ENCODE peak calls at places on chromosomes 4 and X, in four cellular contexts. S is ovary, Z is brain microvascular endothelial cell, G is heart left ventricle. B is an unnamed sample.
A peak's percentile ranks its signal among the peaks of the same experiment; 100 is the strongest.

GRCh38 chrX:1598021-1598875 is 6.8 kb downstream of the AKAP17A start:
- DNase-seq in G (no peak), S (no peak), Z (no peak), B (no peak)

GRCh38 chr4:94345267-94345666 is 2.6 kb upstream of the HPGDS start:
- DNase-seq in G (no peak), Z (no peak), S (no peak), B (no peak)

GRCh38 chrX:148443216-148443615 is 57.2 kb upstream of the AFF2 start:
- DNase-seq in S (no peak), Z (no peak), G (no peak), B (no peak)

GRCh38 chr4:110632506-110633357 is 9.9 kb upstream of the PITX2 start:
- DNase-seq in S (no peak), G (no peak), Z (no peak), B (no peak)

GRCh38 chr4:89204624-89205023 is 93.3 kb downstream of the TIGD2 start:
- DNase-seq in G (no peak), Z (peak; percentile 44), S (no peak), B (no peak)

GRCh38 chr4:173371292-173372192 is 788 bp downstream of the SAP30 start:
- DNase-seq in S (peak; percentile 68), G (peak; percentile 77), Z (peak; percentile 55), B (peak; percentile 79)

GRCh38 chr4:130395871-130396270 is 1299.9 kb downstream of the C4orf33 start:
- DNase-seq in G (no peak), S (no peak), Z (peak; percentile 47), B (no peak)

GRCh38 chr4:47031713-47032404 is 492 bp downstream of the GABRB1 start:
- DNase-seq in Z (no peak), S (no peak), G (no peak), B (no peak)

GRCh38 chr4:87669373-87669772 is 19.3 kb downstream of the DMP1 start:
- DNase-seq in G (no peak), S (no peak), Z (no peak), B (no peak)

GRCh38 chrX:96436105-96436504 is 248.5 kb upstream of the DIAPH2 start:
- DNase-seq in G (no peak), Z (peak; percentile 62), S (no peak), B (no peak)

GRCh38 chr4:56426273-56426672 is 9.1 kb downstream of the PPAT start:
- DNase-seq in G (no peak), Z (no peak), S (no peak), B (no peak)

GRCh38 chr4:107689912-107690587 is 30.0 kb downstream of the PAPSS1 start:
- DNase-seq in Z (peak; percentile 76), G (no peak), S (no peak), B (no peak)

GRCh38 chr4:159979351-159979750 is 876.5 kb downstream of the RAPGEF2 start:
- DNase-seq in Z (no peak), G (no peak), S (no peak), B (no peak)

GRCh38 chr4:162909952-162910351 is 256.7 kb downstream of the NAF1 start:
- DNase-seq in S (no peak), G (no peak), Z (no peak), B (no peak)

GRCh38 chrX:110175146-110175545 is 142.7 kb downstream of the AMMECR1 start:
- DNase-seq in G (no peak), Z (no peak), S (no peak), B (no peak)

GRCh38 chrX:154541896-154542722 is 4.5 kb downstream of the G6PD start:
- DNase-seq in G (peak; percentile 84), Z (peak; percentile 91), S (peak; percentile 95), B (peak; percentile 73)

GRCh38 chrX:73943572-73943899 is 360.4 kb upstream of the ZCCHC13 start:
- DNase-seq in G (no peak), S (no peak), Z (no peak), B (no peak)

GRCh38 chr4:2321279-2322196 is 59.6 kb upstream of the MXD4 start:
- DNase-seq in Z (no peak), G (no peak), S (no peak), B (no peak)

GRCh38 chr4:140833280-140833679 is 77.1 kb upstream of the TBC1D9 start:
- DNase-seq in Z (no peak), S (no peak), G (no peak), B (no peak)

GRCh38 chr4:172344266-172344772 is 531.1 kb downstream of the GALNTL6 start:
- DNase-seq in G (no peak), S (no peak), Z (no peak), B (no peak)
- H3K4me3 ChIP-seq in G (no peak overlapping the region), S (no peak overlapping the region), Z (no peak overlapping the region), B (no peak overlapping the region)

GRCh38 chr4:122953924-122954323 is 31.5 kb upstream of the NUDT6 start:
- DNase-seq in Z (no peak), S (no peak), G (no peak), B (no peak)

GRCh38 chr4:122948671-122949070 is 26.3 kb upstream of the NUDT6 start:
- DNase-seq in S (no peak), Z (no peak), G (no peak), B (no peak)
- H3K36me3 ChIP-seq in S (no peaks in the 10 kb centered on the region), Z (peaks cover 27% of the 10 kb centered on the region), G (no peaks in the 10 kb centered on the region), B (peaks cover 85% of the 10 kb centered on the region)

GRCh38 chrX:132501606-132502005 is 12.8 kb upstream of the MBNL3 start:
- DNase-seq in G (no peak), S (no peak), Z (no peak), B (no peak)
- H3K4me3 ChIP-seq in G (no peak overlapping the region), S (no peak overlapping the region), Z (no peak overlapping the region), B (no peak overlapping the region)

DNA sequence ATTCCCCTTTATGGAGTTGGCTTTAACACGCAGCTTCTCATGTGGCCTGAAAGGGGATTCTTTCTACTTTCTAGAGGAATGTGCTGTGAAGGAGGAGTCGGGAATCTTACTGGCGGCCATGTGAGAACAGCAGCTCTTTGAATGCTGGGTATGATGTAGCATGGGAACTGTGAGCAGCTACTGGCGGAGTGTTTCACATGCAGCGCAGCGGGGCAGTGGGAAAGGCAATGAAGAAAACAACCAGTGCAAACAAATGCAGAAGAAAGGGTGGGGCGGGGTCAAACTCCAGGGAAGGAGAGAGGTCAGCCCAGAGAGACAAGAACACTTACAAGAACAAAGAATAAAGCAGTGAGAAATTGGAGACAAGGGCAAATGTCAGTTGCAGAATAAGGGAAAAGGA is 363.8 kb upstream of the FTHL17 start:
- DNase-seq in S (no peak), Z (peak; percentile 81), G (no peak), B (peak; percentile 18)
- H3K36me3 ChIP-seq in S (no peaks in the 10 kb centered on the region), Z (no peaks in the 10 kb centered on the region), G (no peaks in the 10 kb centered on the region), B (no peaks in the 10 kb centered on the region)

GRCh38 chrX:15160558-15160957 is 109.3 kb downstream of the ASB9 start:
- DNase-seq in S (no peak), Z (no peak), G (no peak), B (no peak)
- H3K4me3 ChIP-seq in S (no peak overlapping the region), Z (no peak overlapping the region), G (no peak overlapping the region), B (no peak overlapping the region)

DNA sequence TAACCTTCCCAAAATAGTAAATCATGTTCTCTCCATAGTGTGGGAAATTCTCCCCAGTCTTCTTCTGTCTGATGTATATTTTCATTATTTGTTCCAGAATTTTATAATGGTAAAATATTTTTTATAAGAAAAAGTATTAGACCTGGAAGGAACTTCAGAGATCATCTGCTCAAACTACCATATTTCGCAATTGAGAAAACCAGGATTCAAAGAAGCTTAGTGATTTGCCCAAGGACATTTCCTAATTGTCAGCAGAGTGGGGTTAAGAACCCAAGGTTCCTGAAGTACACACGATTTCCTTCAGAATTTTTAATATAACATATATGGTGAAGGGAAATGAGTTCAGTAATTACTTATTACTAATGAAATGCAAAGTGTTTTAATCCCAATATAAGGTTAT is 24.1 kb downstream of the OCIAD1 start:
- DNase-seq in G (no peak), S (no peak), Z (no peak), B (no peak)
- H3K36me3 ChIP-seq in G (no peaks in the 10 kb centered on the region), S (no peaks in the 10 kb centered on the region), Z (peaks cover 25% of the 10 kb centered on the region), B (peaks cover 87% of the 10 kb centered on the region)

GRCh38 chrX:53440101-53440500 is 5.9 kb upstream of the HSD17B10 start:
- DNase-seq in G (no peak), Z (no peak), S (no peak), B (no peak)
- H3K4me3 ChIP-seq in G (no peak overlapping the region), Z (no peak overlapping the region), S (no peak overlapping the region), B (peak overlapping the region; percentile 63)

DNA sequence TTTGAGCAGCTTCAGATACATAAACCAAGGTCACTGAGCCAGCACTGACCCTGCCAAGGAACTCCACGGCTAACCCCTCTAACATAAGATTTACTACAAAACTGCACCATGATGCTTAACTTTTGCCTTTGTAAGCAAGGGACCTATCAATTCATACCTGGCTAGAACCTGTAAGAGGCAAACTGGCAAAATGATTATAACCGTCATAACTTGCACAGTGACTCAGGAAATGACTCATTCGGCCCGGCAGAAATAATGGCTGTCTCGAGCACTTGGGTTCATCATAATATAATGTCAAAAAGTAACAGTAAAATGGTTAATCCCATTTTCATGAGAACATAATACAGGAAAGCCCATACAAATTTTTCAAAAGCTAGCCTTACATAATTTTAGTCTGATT is 17.2 kb downstream of the RASGEF1B start:
- DNase-seq in S (no peak), G (no peak), Z (peak; percentile 10), B (no peak)
- H3K36me3 ChIP-seq in S (no peaks in the 10 kb centered on the region), G (no peaks in the 10 kb centered on the region), Z (no peaks in the 10 kb centered on the region), B (peaks cover 45% of the 10 kb centered on the region)

DNA sequence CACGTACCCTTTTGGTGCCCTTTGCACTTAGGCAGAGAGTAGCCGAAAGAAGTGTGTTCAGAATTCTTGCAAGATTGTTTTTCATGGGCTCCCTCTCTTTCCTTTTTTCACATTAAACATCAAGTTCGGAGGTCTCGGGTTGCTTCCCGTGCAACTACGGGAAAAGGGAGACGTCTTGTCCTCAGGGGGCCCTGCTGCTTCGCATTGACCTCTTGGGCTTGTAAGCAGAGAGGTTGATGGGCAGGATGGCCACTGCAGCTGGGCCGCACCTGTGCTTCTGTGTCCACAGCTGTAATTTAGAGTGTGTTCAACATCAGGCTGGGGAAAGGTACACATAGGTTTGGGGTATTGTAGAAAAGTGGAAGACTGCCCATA is 109.7 kb downstream of the SPRY1 start:
- DNase-seq in G (no peak), S (no peak), Z (no peak), B (no peak)
- H3K4me3 ChIP-seq in G (peak overlapping the region; percentile 68), S (no peak overlapping the region), Z (peak overlapping the region; percentile 65), B (peak overlapping the region; percentile 72)